ENCODE peak calls at places on chromosomes 16 and 17, in eight cellular contexts. One of them, this sample, is unnamed.

GRCh38 chr16:47037396-47037745 is 63.9 kb upstream of the DNAJA2 start:
- DNase-seq in fibroblast of lung: no peak
- DNase-seq in tibial nerve: no peak
- DNase-seq in HepG2: no peak
- DNase-seq in mammary epithelial cell: no peak
- DNase-seq in prostate gland: no peak
- DNase-seq in dorsolateral prefrontal cortex: no peak
- DNase-seq in Panc1: no peak
- DNase-seq in this sample: no peak

GRCh38 chr17:33291248-33292183 is 1.6 kb downstream of the ASIC2 start:
- DNase-seq in fibroblast of lung: peak
- DNase-seq in tibial nerve: no peak
- DNase-seq in HepG2: no peak
- DNase-seq in mammary epithelial cell: peak
- DNase-seq in prostate gland: no peak
- DNase-seq in dorsolateral prefrontal cortex: peak
- DNase-seq in Panc1: no peak
- DNase-seq in this sample: no peak

GRCh38 chr17:28745777-28746473 is 2.1 kb downstream of the TRAF4 start:
- DNase-seq in fibroblast of lung: no peak
- DNase-seq in tibial nerve: no peak
- DNase-seq in HepG2: no peak
- DNase-seq in mammary epithelial cell: peak
- DNase-seq in prostate gland: no peak
- DNase-seq in dorsolateral prefrontal cortex: no peak
- DNase-seq in Panc1: no peak
- DNase-seq in this sample: no peak

GRCh38 chr16:88764913-88765349 is 20.1 kb downstream of the PIEZO1 start:
- DNase-seq in fibroblast of lung: no peak
- DNase-seq in tibial nerve: no peak
- DNase-seq in HepG2: no peak
- DNase-seq in mammary epithelial cell: peak
- DNase-seq in prostate gland: peak
- DNase-seq in dorsolateral prefrontal cortex: no peak
- DNase-seq in Panc1: no peak
- DNase-seq in this sample: no peak

GRCh38 chr16:27431773-27432599 is 30.0 kb downstream of the IL21R start:
- DNase-seq in fibroblast of lung: no peak
- DNase-seq in tibial nerve: no peak
- DNase-seq in HepG2: no peak
- DNase-seq in mammary epithelial cell: peak
- DNase-seq in prostate gland: no peak
- DNase-seq in dorsolateral prefrontal cortex: no peak
- DNase-seq in Panc1: no peak
- DNase-seq in this sample: no peak

GRCh38 chr16:12972246-12972645 is 70.8 kb downstream of the SHISA9 start:
- DNase-seq in fibroblast of lung: no peak
- DNase-seq in tibial nerve: no peak
- DNase-seq in HepG2: no peak
- DNase-seq in mammary epithelial cell: peak
- DNase-seq in prostate gland: no peak
- DNase-seq in dorsolateral prefrontal cortex: no peak
- DNase-seq in Panc1: no peak
- DNase-seq in this sample: no peak

GRCh38 chr17:42920922-42921321 is 20.3 kb downstream of the G6PC1 start:
- DNase-seq in fibroblast of lung: no peak
- DNase-seq in tibial nerve: no peak
- DNase-seq in HepG2: peak
- DNase-seq in mammary epithelial cell: no peak
- DNase-seq in prostate gland: no peak
- DNase-seq in dorsolateral prefrontal cortex: no peak
- DNase-seq in Panc1: no peak
- DNase-seq in this sample: no peak

GRCh38 chr17:64411999-64412771 is 21.5 kb upstream of the PECAM1 start:
- DNase-seq in fibroblast of lung: peak
- DNase-seq in tibial nerve: no peak
- DNase-seq in HepG2: no peak
- DNase-seq in mammary epithelial cell: no peak
- DNase-seq in prostate gland: no peak
- DNase-seq in dorsolateral prefrontal cortex: peak
- DNase-seq in Panc1: no peak
- DNase-seq in this sample: no peak

GRCh38 chr16:11743308-11744074 is 834 bp upstream of the TXNDC11 start:
- DNase-seq in fibroblast of lung: peak
- DNase-seq in tibial nerve: peak
- DNase-seq in HepG2: peak
- DNase-seq in mammary epithelial cell: peak
- DNase-seq in prostate gland: no peak
- DNase-seq in dorsolateral prefrontal cortex: no peak
- DNase-seq in Panc1: peak
- DNase-seq in this sample: no peak

GRCh38 chr16:86217891-86218270 is 292.4 kb upstream of the FOXF1 start:
- DNase-seq in fibroblast of lung: no peak
- DNase-seq in tibial nerve: no peak
- DNase-seq in HepG2: no peak
- DNase-seq in mammary epithelial cell: no peak
- DNase-seq in prostate gland: no peak
- DNase-seq in dorsolateral prefrontal cortex: no peak
- DNase-seq in Panc1: no peak
- DNase-seq in this sample: no peak

GRCh38 chr17:73710095-73710592 is 65.9 kb upstream of the SDK2 start:
- DNase-seq in fibroblast of lung: peak
- DNase-seq in tibial nerve: no peak
- DNase-seq in HepG2: peak
- DNase-seq in mammary epithelial cell: peak
- DNase-seq in prostate gland: peak
- DNase-seq in dorsolateral prefrontal cortex: peak
- DNase-seq in Panc1: peak
- DNase-seq in this sample: peak

GRCh38 chr16:16127469-16128116 is 95.7 kb downstream of the ABCC6 start:
- DNase-seq in fibroblast of lung: peak
- DNase-seq in tibial nerve: peak
- DNase-seq in HepG2: peak
- DNase-seq in mammary epithelial cell: peak
- DNase-seq in prostate gland: peak
- DNase-seq in dorsolateral prefrontal cortex: peak
- DNase-seq in Panc1: peak
- DNase-seq in this sample: peak

GRCh38 chr16:53372942-53373871 is 61.1 kb upstream of the RBL2 start:
- DNase-seq in fibroblast of lung: no peak
- DNase-seq in tibial nerve: no peak
- DNase-seq in HepG2: no peak
- DNase-seq in mammary epithelial cell: peak
- DNase-seq in prostate gland: peak
- DNase-seq in dorsolateral prefrontal cortex: no peak
- DNase-seq in Panc1: no peak
- DNase-seq in this sample: no peak

GRCh38 chr16:31876955-31877828 is 3.6 kb downstream of the ZNF267 start:
- DNase-seq in fibroblast of lung: peak
- DNase-seq in tibial nerve: no peak
- DNase-seq in HepG2: peak
- DNase-seq in mammary epithelial cell: peak
- DNase-seq in prostate gland: no peak
- DNase-seq in dorsolateral prefrontal cortex: no peak
- DNase-seq in Panc1: peak
- DNase-seq in this sample: peak

GRCh38 chr17:80893604-80894438 is 97.8 kb upstream of the CHMP6 start:
- DNase-seq in fibroblast of lung: no peak
- DNase-seq in tibial nerve: no peak
- DNase-seq in HepG2: no peak
- DNase-seq in mammary epithelial cell: no peak
- DNase-seq in prostate gland: no peak
- DNase-seq in dorsolateral prefrontal cortex: no peak
- DNase-seq in Panc1: no peak
- DNase-seq in this sample: no peak

GRCh38 chr17:80892900-80893603 is 98.6 kb upstream of the CHMP6 start:
- DNase-seq in fibroblast of lung: peak
- DNase-seq in tibial nerve: no peak
- DNase-seq in HepG2: no peak
- DNase-seq in mammary epithelial cell: peak
- DNase-seq in prostate gland: no peak
- DNase-seq in dorsolateral prefrontal cortex: no peak
- DNase-seq in Panc1: no peak
- DNase-seq in this sample: peak

GRCh38 chr17:80894439-80894721 is 97.3 kb upstream of the CHMP6 start:
- DNase-seq in fibroblast of lung: no peak
- DNase-seq in tibial nerve: no peak
- DNase-seq in HepG2: no peak
- DNase-seq in mammary epithelial cell: no peak
- DNase-seq in prostate gland: no peak
- DNase-seq in dorsolateral prefrontal cortex: no peak
- DNase-seq in Panc1: no peak
- DNase-seq in this sample: no peak

GRCh38 chr17:80894726-80895125 is 96.9 kb upstream of the CHMP6 start:
- DNase-seq in fibroblast of lung: no peak
- DNase-seq in tibial nerve: no peak
- DNase-seq in HepG2: no peak
- DNase-seq in mammary epithelial cell: no peak
- DNase-seq in prostate gland: no peak
- DNase-seq in dorsolateral prefrontal cortex: no peak
- DNase-seq in Panc1: no peak
- DNase-seq in this sample: no peak

GRCh38 chr17:80895366-80895765 is 96.3 kb upstream of the CHMP6 start:
- DNase-seq in fibroblast of lung: no peak
- DNase-seq in tibial nerve: no peak
- DNase-seq in HepG2: no peak
- DNase-seq in mammary epithelial cell: no peak
- DNase-seq in prostate gland: no peak
- DNase-seq in dorsolateral prefrontal cortex: no peak
- DNase-seq in Panc1: no peak
- DNase-seq in this sample: no peak
- H3K27ac ChIP-seq in fibroblast of lung: no peak
- H3K27ac ChIP-seq in tibial nerve: no peak
- H3K27ac ChIP-seq in HepG2: no peak
- H3K27ac ChIP-seq in mammary epithelial cell: no peak
- H3K27ac ChIP-seq in prostate gland: no peak
- H3K27ac ChIP-seq in dorsolateral prefrontal cortex: no peak
- H3K27ac ChIP-seq in Panc1: no peak
- H3K27ac ChIP-seq in this sample: no peak

GRCh38 chr17:5784791-5785190 is 200.5 kb upstream of the NLRP1 start:
- DNase-seq in fibroblast of lung: no peak
- DNase-seq in tibial nerve: no peak
- DNase-seq in HepG2: no peak
- DNase-seq in mammary epithelial cell: peak
- DNase-seq in prostate gland: no peak
- DNase-seq in dorsolateral prefrontal cortex: no peak
- DNase-seq in Panc1: no peak
- DNase-seq in this sample: no peak
- H3K27ac ChIP-seq in fibroblast of lung: no peak
- H3K27ac ChIP-seq in tibial nerve: no peak
- H3K27ac ChIP-seq in HepG2: no peak
- H3K27ac ChIP-seq in mammary epithelial cell: no peak
- H3K27ac ChIP-seq in prostate gland: no peak
- H3K27ac ChIP-seq in dorsolateral prefrontal cortex: no peak
- H3K27ac ChIP-seq in Panc1: no peak
- H3K27ac ChIP-seq in this sample: no peak

DNA sequence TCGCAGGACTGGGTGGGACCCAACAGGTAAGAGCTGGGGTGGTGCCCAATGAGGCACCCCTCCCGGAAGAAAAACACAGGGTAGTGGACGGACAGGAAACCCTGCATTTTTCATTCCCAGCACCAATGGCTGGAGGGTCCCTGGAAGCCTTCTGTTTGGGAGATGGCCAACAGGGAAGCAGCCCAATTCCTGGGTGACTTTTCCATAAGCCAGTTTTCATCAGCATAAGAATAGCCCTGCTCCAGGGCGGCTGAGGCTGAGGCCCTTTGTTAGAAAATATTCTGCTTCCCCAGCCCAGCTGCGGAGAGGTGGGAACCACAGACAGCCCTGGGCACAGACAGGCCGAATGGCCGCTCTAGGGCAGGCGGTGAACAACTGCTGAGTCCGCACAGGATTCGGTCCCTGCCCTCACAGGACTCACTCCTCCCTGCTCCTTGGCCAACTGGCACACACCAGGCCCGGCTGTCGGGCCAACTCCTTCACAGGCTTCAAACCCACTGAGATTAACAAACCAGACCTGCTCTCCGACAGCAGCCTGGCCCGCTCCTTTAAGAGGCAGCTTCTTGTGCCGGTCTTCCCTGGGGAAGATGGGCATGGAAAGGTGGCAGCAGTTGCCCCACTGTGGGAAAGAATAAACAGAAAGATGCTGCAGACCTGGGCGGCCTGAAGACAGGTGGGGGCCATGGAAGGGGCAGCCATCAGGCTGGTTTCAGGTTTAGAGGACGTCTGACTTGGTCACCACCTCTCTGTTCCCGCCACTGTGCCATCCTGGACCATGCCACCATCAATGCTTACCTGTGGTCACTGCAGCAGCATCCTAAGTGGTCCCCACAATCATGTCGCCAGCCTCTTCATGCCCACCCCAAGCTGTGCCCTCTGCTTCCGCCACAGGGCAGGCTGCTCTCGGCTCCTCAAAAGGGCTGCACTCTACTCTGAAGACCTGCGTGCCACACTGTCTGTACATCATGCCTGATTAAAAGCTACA is 10.1 kb downstream of the SMIM5 start:
- DNase-seq in fibroblast of lung: no peak
- DNase-seq in tibial nerve: no peak
- DNase-seq in HepG2: no peak
- DNase-seq in mammary epithelial cell: no peak
- DNase-seq in prostate gland: no peak
- DNase-seq in dorsolateral prefrontal cortex: no peak
- DNase-seq in Panc1: no peak
- DNase-seq in this sample: no peak
- H3K27ac ChIP-seq in fibroblast of lung: no peak
- H3K27ac ChIP-seq in tibial nerve: peak
- H3K27ac ChIP-seq in HepG2: no peak
- H3K27ac ChIP-seq in mammary epithelial cell: no peak
- H3K27ac ChIP-seq in prostate gland: peak
- H3K27ac ChIP-seq in dorsolateral prefrontal cortex: peak
- H3K27ac ChIP-seq in Panc1: no peak
- H3K27ac ChIP-seq in this sample: no peak

GRCh38 chr17:50225693-50226092 is 24.3 kb upstream of the COL1A1 start:
- DNase-seq in fibroblast of lung: no peak
- DNase-seq in tibial nerve: no peak
- DNase-seq in HepG2: no peak
- DNase-seq in mammary epithelial cell: no peak
- DNase-seq in prostate gland: no peak
- DNase-seq in dorsolateral prefrontal cortex: no peak
- DNase-seq in Panc1: no peak
- DNase-seq in this sample: no peak

GRCh38 chr17:50221500-50222480 is 20.4 kb upstream of the COL1A1 start:
- DNase-seq in fibroblast of lung: peak
- DNase-seq in tibial nerve: no peak
- DNase-seq in HepG2: no peak
- DNase-seq in mammary epithelial cell: peak
- DNase-seq in prostate gland: no peak
- DNase-seq in dorsolateral prefrontal cortex: no peak
- DNase-seq in Panc1: no peak
- DNase-seq in this sample: no peak

GRCh38 chr17:50220811-50221210 is 19.4 kb upstream of the COL1A1 start:
- DNase-seq in fibroblast of lung: no peak
- DNase-seq in tibial nerve: no peak
- DNase-seq in HepG2: no peak
- DNase-seq in mammary epithelial cell: no peak
- DNase-seq in prostate gland: no peak
- DNase-seq in dorsolateral prefrontal cortex: no peak
- DNase-seq in Panc1: no peak
- DNase-seq in this sample: no peak

GRCh38 chr17:50219939-50220465 is 18.6 kb upstream of the COL1A1 start:
- DNase-seq in fibroblast of lung: peak
- DNase-seq in tibial nerve: no peak
- DNase-seq in HepG2: peak
- DNase-seq in mammary epithelial cell: no peak
- DNase-seq in prostate gland: no peak
- DNase-seq in dorsolateral prefrontal cortex: no peak
- DNase-seq in Panc1: no peak
- DNase-seq in this sample: no peak

GRCh38 chr17:50222922-50223321 is 21.5 kb upstream of the COL1A1 start:
- DNase-seq in fibroblast of lung: no peak
- DNase-seq in tibial nerve: no peak
- DNase-seq in HepG2: no peak
- DNase-seq in mammary epithelial cell: no peak
- DNase-seq in prostate gland: no peak
- DNase-seq in dorsolateral prefrontal cortex: no peak
- DNase-seq in Panc1: no peak
- DNase-seq in this sample: no peak
- H3K27ac ChIP-seq in fibroblast of lung: no peak
- H3K27ac ChIP-seq in tibial nerve: peak
- H3K27ac ChIP-seq in HepG2: no peak
- H3K27ac ChIP-seq in mammary epithelial cell: peak
- H3K27ac ChIP-seq in prostate gland: no peak
- H3K27ac ChIP-seq in dorsolateral prefrontal cortex: peak
- H3K27ac ChIP-seq in Panc1: no peak
- H3K27ac ChIP-seq in this sample: no peak

This sample was measured in AG04450.